ENCODE peak calls at places on chromosome 17, in eight cellular contexts. L is activated CD8-positive, alpha-beta T cell treated with anti-CD3 and anti-CD28 coated beads for 36 hours; I is stomach; M is AG10803; B is fibroblast of the aortic adventitia; Z is GM20000; R is mammary epithelial cell; Q is PC-9. C is an unnamed sample.
A peak's percentile ranks its signal among the peaks of the same experiment; 100 is the strongest.

GRCh38 chr17:39016193-39017153 is 49.3 kb upstream of the FBXO47 start:
- DNase-seq in L (no peak), I (no peak), M (peak; percentile 51), B (no peak), Z (no peak), R (no peak), Q (no peak), C (no peak)

GRCh38 chr17:49598918-49599317 is 23.2 kb downstream of the NXPH3 start:
- DNase-seq in L (no peak), I (no peak), M (no peak), B (no peak), Z (no peak), R (no peak), Q (no peak), C (no peak)

GRCh38 chr17:13346081-13346533 is 255.6 kb downstream of the HS3ST3A1 start:
- DNase-seq in L (no peak), I (no peak), M (peak; percentile 97), B (peak; percentile 80), Z (no peak), R (peak; percentile 93), Q (no peak), C (no peak)

GRCh38 chr17:27218719-27219488 is 75.0 kb upstream of the WSB1 start:
- DNase-seq in L (peak; percentile 56), I (no peak), M (no peak), B (no peak), Z (peak; percentile 45), R (no peak), Q (no peak), C (no peak)

GRCh38 chr17:351875-352420 is 659 bp downstream of the RPH3AL start:
- DNase-seq in L (no peak), I (no peak), M (no peak), B (no peak), Z (no peak), R (no peak), Q (no peak), C (no peak)

GRCh38 chr17:77465358-77466041 is 324.7 kb downstream of the SEC14L1 start:
- DNase-seq in L (peak; percentile 91), I (peak; percentile 62), M (peak; percentile 68), B (peak; percentile 73), Z (peak; percentile 87), R (no peak), Q (no peak), C (peak; percentile 62)

GRCh38 chr17:79624658-79625478 is 14.0 kb upstream of the RBFOX3 start:
- DNase-seq in L (no peak), I (no peak), M (no peak), B (no peak), Z (no peak), R (no peak), Q (no peak), C (no peak)

GRCh38 chr17:78356163-78356713 is 3.6 kb downstream of the SOCS3 start:
- DNase-seq in L (peak; percentile 98), I (peak; percentile 54), M (peak; percentile 81), B (peak; percentile 76), Z (peak; percentile 94), R (peak; percentile 98), Q (peak; percentile 57), C (peak; percentile 67)

GRCh38 chr17:7854851-7855642 is at the start of gene TMEM88:
- DNase-seq in L (peak; percentile 7), I (no peak), M (no peak), B (peak; percentile 15), Z (no peak), R (no peak), Q (no peak), C (peak; percentile 17)

GRCh38 chr17:751269-752001 is 629 bp downstream of the GEMIN4 start:
- DNase-seq in L (peak; percentile 65), I (peak; percentile 37), M (peak; percentile 49), B (peak; percentile 40), Z (peak; percentile 62), R (peak; percentile 59), Q (peak; percentile 50), C (no peak)

GRCh38 chr17:79141578-79142338 is 67.1 kb downstream of the ENGASE start:
- DNase-seq in L (no peak), I (no peak), M (no peak), B (no peak), Z (no peak), R (no peak), Q (no peak), C (no peak)

GRCh38 chr17:44307387-44308186 is 814 bp upstream of the RUNDC3A start:
- DNase-seq in L (no peak), I (no peak), M (peak; percentile 34), B (peak; percentile 37), Z (no peak), R (peak; percentile 50), Q (peak; percentile 14), C (no peak)
- TF ChIP-seq CTCF in L (no peak), I (no peak), M (no peak), B (no peak), Z (no peak), R (no peak), Q (no peak), C (no peak)

DNA sequence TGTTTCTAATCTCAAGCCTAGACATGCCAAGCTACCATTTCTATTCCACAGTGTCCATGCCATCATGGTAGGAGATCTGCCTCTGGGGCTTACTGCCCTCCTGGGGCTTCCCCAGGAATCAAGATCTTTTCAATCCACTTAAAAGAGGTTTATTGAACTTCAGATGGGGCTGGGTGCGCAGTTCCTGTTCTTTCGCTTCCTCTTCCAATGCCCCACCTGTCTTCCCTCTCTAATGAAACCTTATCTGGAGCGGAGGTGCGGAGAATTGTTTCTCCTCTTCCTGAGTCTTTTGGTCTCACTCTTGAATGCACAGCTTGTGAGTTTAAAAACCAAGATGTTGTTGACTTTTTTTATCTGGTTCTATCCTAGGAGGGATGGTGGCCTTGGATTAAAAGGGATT is 30.4 kb upstream of the METTL16 start:
- DNase-seq in L (no peak), I (no peak), M (no peak), B (no peak), Z (no peak), R (no peak), Q (no peak), C (no peak)
- TF ChIP-seq CTCF in L (no peak), I (no peak), M (no peak), B (no peak), Z (no peak), R (no peak), Q (no peak), C (no peak)

GRCh38 chr17:75764711-75765421 is at the start of gene GALK1:
- DNase-seq in L (peak; percentile 81), I (peak; percentile 79), M (peak; percentile 64), B (peak; percentile 55), Z (peak; percentile 94), R (peak; percentile 76), Q (peak; percentile 73), C (peak; percentile 74)
- TF ChIP-seq CTCF in L (peak; percentile 78), I (no peak), M (peak; percentile 6), B (peak; percentile 64), Z (peak; percentile 37), R (peak; percentile 6), Q (peak; percentile 27), C (no peak)

GRCh38 chr17:56674401-56674925 is 81.0 kb downstream of the NOG start:
- DNase-seq in L (no peak), I (no peak), M (no peak), B (no peak), Z (no peak), R (peak; percentile 19), Q (no peak), C (no peak)

GRCh38 chr17:56679148-56679766 is 85.8 kb downstream of the NOG start:
- DNase-seq in L (peak; percentile 20), I (no peak), M (peak; percentile 36), B (peak; percentile 51), Z (peak; percentile 43), R (peak; percentile 34), Q (no peak), C (no peak)

GRCh38 chr17:56675876-56676660 is 82.6 kb downstream of the NOG start:
- DNase-seq in L (no peak), I (no peak), M (no peak), B (no peak), Z (no peak), R (no peak), Q (no peak), C (no peak)

GRCh38 chr17:56678249-56679144 is 85.0 kb downstream of the NOG start:
- DNase-seq in L (peak; percentile 21), I (no peak), M (no peak), B (no peak), Z (no peak), R (no peak), Q (no peak), C (no peak)

GRCh38 chr17:56676807-56677206 is 83.3 kb downstream of the NOG start:
- DNase-seq in L (no peak), I (no peak), M (peak; percentile 28), B (no peak), Z (no peak), R (peak; percentile 30), Q (no peak), C (no peak)
- TF ChIP-seq CTCF in L (no peak), I (no peak), M (peak; percentile 42), B (no peak), Z (no peak), R (peak; percentile 10), Q (peak; percentile 34), C (no peak)

GRCh38 chr17:81520021-81520894 is 7.7 kb upstream of the ACTG1 start:
- DNase-seq in L (no peak), I (no peak), M (no peak), B (no peak), Z (no peak), R (no peak), Q (no peak), C (no peak)

GRCh38 chr17:81517339-81518112 is 4.9 kb upstream of the ACTG1 start:
- DNase-seq in L (peak; percentile 49), I (no peak), M (no peak), B (no peak), Z (peak; percentile 92), R (no peak), Q (no peak), C (peak; percentile 74)

GRCh38 chr17:81518113-81518784 is 5.7 kb upstream of the ACTG1 start:
- DNase-seq in L (no peak), I (no peak), M (no peak), B (no peak), Z (no peak), R (no peak), Q (peak; percentile 77), C (no peak)

GRCh38 chr17:81518785-81519283 is 6.2 kb upstream of the ACTG1 start:
- DNase-seq in L (peak; percentile 38), I (peak; percentile 70), M (no peak), B (no peak), Z (peak; percentile 77), R (peak; percentile 49), Q (peak; percentile 78), C (peak; percentile 56)

GRCh38 chr17:81519284-81520020 is 6.9 kb upstream of the ACTG1 start:
- DNase-seq in L (peak; percentile 78), I (peak; percentile 81), M (no peak), B (no peak), Z (peak; percentile 85), R (peak; percentile 40), Q (peak; percentile 96), C (peak; percentile 67)
- TF ChIP-seq CTCF in L (peak; percentile 76), I (peak; percentile 86), M (no peak), B (peak; percentile 26), Z (peak; percentile 36), R (peak; percentile 43), Q (peak; percentile 64), C (no peak)